ENCODE peak calls at places on chromosomes 5 and 9, in nine cellular contexts. E is tibial nerve, D is HCT116, N is Peyer's patch, A is cardiac fibroblast, C is lung, U is A549, J is brain microvascular endothelial cell, V is PC-9. R is an unnamed sample.
A peak's percentile ranks its signal among the peaks of the same experiment; 100 is the strongest.

GRCh38 chr5:102554728-102555127 is 55.9 kb upstream of the SLCO6A1 start:
- DNase-seq in E (peak; percentile 19), D (peak; percentile 21), N (no peak), A (peak; percentile 24), C (no peak), U (no peak), J (no peak), V (no peak), R (no peak)

GRCh38 chr5:17426104-17426739 is 71.8 kb upstream of the TAF11L2 start:
- DNase-seq in E (no peak), D (no peak), N (no peak), A (no peak), C (no peak), U (no peak), J (no peak), V (no peak), R (no peak)

GRCh38 chr9:34576943-34577634 is 12.4 kb downstream of the CNTFR start:
- DNase-seq in E (no peak), D (no peak), N (peak; percentile 58), A (no peak), C (no peak), U (no peak), J (no peak), V (no peak), R (no peak)

GRCh38 chr5:54234304-54234938 is 76.0 kb downstream of the ARL15 start:
- DNase-seq in E (no peak), D (no peak), N (no peak), A (peak; percentile 75), C (no peak), U (peak; percentile 16), J (no peak), V (no peak), R (no peak)

GRCh38 chr9:89037325-89037724 is 46.1 kb downstream of the S1PR3 start:
- DNase-seq in E (no peak), D (no peak), N (no peak), A (peak; percentile 34), C (no peak), U (no peak), J (no peak), V (no peak), R (no peak)

GRCh38 chr9:125233678-125234077 is 7.5 kb downstream of the HSPA5 start:
- DNase-seq in E (no peak), D (no peak), N (no peak), A (peak; percentile 91), C (no peak), U (peak; percentile 40), J (peak; percentile 97), V (peak; percentile 67), R (no peak)

GRCh38 chr5:39794511-39794910 is 369.7 kb upstream of the DAB2 start:
- DNase-seq in E (no peak), D (no peak), N (no peak), A (no peak), C (no peak), U (no peak), J (peak; percentile 69), V (no peak), R (no peak)

GRCh38 chr9:127562841-127563523 is 49.1 kb upstream of the STXBP1 start:
- DNase-seq in E (no peak), D (no peak), N (peak; percentile 48), A (peak; percentile 73), C (no peak), U (peak; percentile 71), J (peak; percentile 70), V (peak; percentile 50), R (no peak)

GRCh38 chr9:136798708-136799078 is 2.6 kb downstream of the CCDC183 start:
- DNase-seq in E (no peak), D (no peak), N (no peak), A (no peak), C (no peak), U (no peak), J (no peak), V (no peak), R (no peak)

GRCh38 chr9:136796238-136796774 is at the start of gene CCDC183:
- DNase-seq in E (no peak), D (no peak), N (no peak), A (no peak), C (no peak), U (no peak), J (no peak), V (no peak), R (no peak)

GRCh38 chr9:136802321-136802720 is 5.4 kb upstream of the RABL6 start:
- DNase-seq in E (no peak), D (no peak), N (no peak), A (no peak), C (no peak), U (no peak), J (no peak), V (no peak), R (no peak)

GRCh38 chr9:136799079-136799853 is 3.1 kb downstream of the CCDC183 start:
- DNase-seq in E (no peak), D (no peak), N (peak; percentile 80), A (no peak), C (no peak), U (no peak), J (no peak), V (no peak), R (no peak)

DNA sequence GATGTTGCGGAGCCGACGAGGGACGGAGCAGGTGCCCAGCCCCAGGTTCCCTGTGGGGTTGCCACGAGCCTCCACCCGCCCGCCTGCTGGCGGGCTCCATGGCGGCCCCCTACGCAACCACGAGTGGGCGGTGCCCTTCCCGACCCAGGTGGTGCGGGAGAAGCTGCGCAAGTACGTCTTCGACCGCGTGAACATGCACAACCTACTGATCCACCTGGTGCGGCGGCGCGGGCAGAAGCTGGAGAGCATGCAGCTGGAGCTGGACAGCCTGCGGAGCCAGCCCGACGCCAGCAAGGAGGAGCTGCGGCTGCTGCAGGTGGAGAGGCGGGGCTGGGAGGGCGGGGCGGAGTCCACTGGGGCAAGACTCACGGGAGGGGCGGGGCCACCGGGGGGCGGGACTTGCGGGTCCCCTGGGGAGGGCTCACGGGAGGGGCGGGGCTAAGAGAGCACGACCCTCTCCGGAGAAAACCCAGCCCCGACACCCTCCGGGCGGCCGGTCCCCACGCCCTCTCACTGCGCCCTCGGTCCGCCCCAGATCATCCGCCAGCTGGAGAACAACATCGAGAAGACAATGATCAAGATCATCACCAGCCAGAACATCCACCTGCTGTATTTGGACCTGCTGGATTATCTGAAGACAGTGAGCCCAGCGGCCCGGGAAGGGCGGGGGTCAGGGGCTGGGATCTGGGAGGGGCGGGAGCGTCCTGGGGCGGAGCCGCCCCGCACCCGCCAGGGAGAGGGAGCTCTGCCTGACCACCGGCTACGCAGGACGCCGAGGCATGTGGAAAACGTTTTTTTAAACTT is 3.9 kb downstream of the CCDC183 start:
- DNase-seq in E (peak; percentile 37), D (peak; percentile 60), N (peak; percentile 97), A (peak; percentile 67), C (peak; percentile 90), U (peak; percentile 76), J (no peak), V (peak; percentile 81), R (peak; percentile 89)
- H3K4me3 ChIP-seq in E (peak overlapping the region; percentile 26), D (peak overlapping the region; percentile 60), N (peak overlapping the region; percentile 52), A (no peak overlapping the region), C (no peak overlapping the region), U (peak overlapping the region; percentile 49), J (no peak overlapping the region), V (peak overlapping the region; percentile 69), R (peak overlapping the region; percentile 81)

DNA sequence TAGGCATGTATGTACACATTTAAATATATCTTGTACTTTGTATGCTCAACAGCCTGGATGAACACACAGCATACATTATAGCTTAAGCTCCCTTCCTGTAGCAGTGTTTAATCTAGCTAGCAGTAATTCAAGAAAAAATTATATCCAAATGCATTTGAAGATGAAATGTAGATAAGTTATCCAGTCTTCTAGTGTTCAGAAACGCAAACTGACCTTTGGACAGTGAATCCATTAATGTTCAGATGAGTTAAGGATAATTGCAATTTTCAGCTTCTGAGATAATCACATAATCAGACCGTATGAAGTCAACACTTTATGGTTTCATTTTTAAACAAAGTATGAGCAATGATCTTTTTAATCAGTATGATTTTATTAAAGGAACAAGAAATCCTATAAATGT is 204.4 kb downstream of the KDM4C start:
- DNase-seq in E (no peak), D (no peak), N (no peak), A (no peak), C (no peak), U (no peak), J (no peak), V (no peak), R (no peak)
- TF ChIP-seq CTCF in E (no peak), D (no peak), N (no peak), A (no peak), C (no peak), U (no peak), J (no peak), V (no peak), R (no peak)

DNA sequence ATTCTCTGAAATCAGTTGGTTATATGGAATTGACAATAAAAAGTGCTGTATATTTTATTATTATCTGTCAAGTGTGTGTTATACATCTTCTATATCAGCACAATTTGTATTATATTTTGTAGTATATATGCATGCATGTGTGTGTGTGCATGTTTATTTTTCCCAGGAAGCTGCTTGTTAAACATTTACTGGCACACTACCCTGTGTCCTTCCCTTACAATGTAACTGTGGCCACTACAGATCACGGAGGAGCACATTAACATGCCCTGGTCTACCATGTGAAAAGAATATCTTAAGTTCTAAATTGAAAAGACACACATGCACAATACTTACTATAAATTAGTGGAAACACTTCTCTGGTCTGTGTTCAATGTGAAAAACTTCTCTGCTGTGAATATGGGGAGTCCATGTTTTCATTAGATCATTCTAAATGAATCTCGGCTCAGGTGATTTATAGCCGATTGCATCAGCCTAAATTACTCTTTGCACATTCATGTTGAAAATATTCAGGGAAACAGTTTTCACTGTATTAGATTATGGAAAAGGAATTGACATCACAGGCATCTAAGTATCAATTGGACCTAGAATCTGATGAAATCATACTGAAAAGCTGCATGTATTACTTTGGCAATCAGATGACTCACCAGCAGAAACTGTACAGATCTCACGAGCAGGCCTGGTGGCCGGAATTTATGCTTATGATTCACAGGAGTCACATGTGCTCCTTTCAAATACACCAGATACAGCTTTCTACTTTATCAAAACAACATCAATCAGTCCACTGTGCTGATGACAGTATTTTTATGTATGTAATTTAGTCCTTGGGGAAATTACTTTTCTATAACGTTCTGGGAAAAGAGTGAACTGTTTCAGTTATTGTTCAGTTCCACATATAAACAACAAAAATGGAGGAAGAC is 39.4 kb downstream of the LURAP1L start:
- DNase-seq in E (peak; percentile 65), D (peak; percentile 97), N (peak; percentile 52), A (peak; percentile 95), C (peak; percentile 50), U (peak; percentile 71), J (peak; percentile 99), V (peak; percentile 96), R (peak; percentile 76)
- H3K4me3 ChIP-seq in E (no peak overlapping the region), D (peak overlapping the region; percentile 45), N (no peak overlapping the region), A (peak overlapping the region; percentile 30), C (no peak overlapping the region), U (peak overlapping the region; percentile 21), J (peak overlapping the region; percentile 32), V (peak overlapping the region; percentile 38), R (no peak overlapping the region)

DNA sequence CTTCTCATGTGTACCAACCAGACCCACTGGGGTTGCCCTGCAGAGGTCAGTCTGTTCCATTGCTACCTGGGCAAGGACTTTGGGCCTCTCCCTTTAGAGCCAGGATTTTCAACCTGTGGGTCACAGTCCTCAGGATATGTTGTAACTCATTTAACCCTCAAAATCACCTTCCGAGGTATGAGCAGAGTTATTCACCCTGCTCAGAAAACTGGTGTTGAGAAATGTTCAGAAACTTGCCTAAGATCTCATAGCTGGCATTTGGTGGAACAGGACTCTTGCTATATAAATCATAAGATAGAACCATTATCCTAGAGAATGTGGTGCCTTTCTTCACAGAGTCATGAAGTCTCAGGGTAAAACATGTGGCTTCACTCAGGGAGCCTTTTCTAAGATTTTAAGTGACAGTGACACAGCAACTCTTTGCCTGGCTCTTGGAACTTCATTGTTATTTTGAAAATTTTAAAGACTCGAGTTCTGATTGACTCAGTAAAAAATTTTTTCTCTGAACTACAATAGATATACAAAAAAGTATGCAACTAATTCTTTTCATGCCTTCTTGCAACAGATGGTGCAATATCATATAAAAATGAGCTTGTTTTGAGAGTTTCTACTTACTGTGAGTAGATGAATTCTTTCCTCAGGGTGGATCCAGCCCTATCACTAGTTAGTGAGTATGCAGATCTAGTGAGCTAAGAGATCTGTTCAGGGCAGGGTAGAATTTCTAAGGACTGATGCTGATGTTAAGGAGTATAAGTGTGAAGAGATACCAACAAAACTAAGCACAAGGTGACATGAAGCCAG is 29.5 kb downstream of the CAST start:
- DNase-seq in E (no peak), D (no peak), N (no peak), A (peak; percentile 50), C (no peak), U (no peak), J (no peak), V (no peak), R (no peak)
- TF ChIP-seq CTCF in E (no peak), D (no peak), N (peak; percentile 41), A (no peak), C (no peak), U (no peak), J (no peak), V (no peak), R (no peak)